ENCODE peak calls at places on chromosomes 13 and 19, in eight cellular contexts. H is right cardiac atrium, A is osteocyte, O is H9, I is cerebellar nuclear complex, B is T1000, C is ascending aorta, X is AG08396. Y is an unnamed sample.
A peak's percentile ranks its signal among the peaks of the same experiment; 100 is the strongest.

GRCh38 chr13:47990920-47991466 is 10.1 kb downstream of the SUCLA2 start:
- DNase-seq in H (no peak), A (no peak), O (no peak), I (no peak), B (no peak), C (no peak), X (no peak), Y (no peak)

GRCh38 chr19:5246554-5247155 is 94.0 kb downstream of the PTPRS start:
- DNase-seq in H (no peak), A (no peak), O (no peak), I (no peak), B (no peak), C (no peak), X (no peak), Y (no peak)

GRCh38 chr13:79794936-79795335 is 314.0 kb downstream of the NDFIP2 start:
- DNase-seq in H (no peak), A (no peak), O (no peak), I (no peak), B (no peak), C (no peak), X (no peak), Y (no peak)

GRCh38 chr19:14770136-14770535 is 8.2 kb downstream of the ADGRE2 start:
- DNase-seq in H (no peak), A (peak; percentile 53), O (peak; percentile 7), I (no peak), B (no peak), C (no peak), X (no peak), Y (no peak)

GRCh38 chr13:45209229-45209628 is 8.4 kb upstream of the KCTD4 start:
- DNase-seq in H (no peak), A (no peak), O (no peak), I (no peak), B (no peak), C (no peak), X (no peak), Y (no peak)

GRCh38 chr19:34096020-34096915 is 76.0 kb upstream of the LSM14A start:
- DNase-seq in H (no peak), A (no peak), O (peak; percentile 46), I (no peak), B (no peak), C (no peak), X (peak; percentile 45), Y (peak; percentile 67)

GRCh38 chr19:17348700-17349099 is 11.3 kb downstream of the GTPBP3 start:
- DNase-seq in H (peak; percentile 90), A (peak; percentile 89), O (peak; percentile 86), I (no peak), B (peak; percentile 37), C (peak; percentile 92), X (no peak), Y (peak; percentile 91)

GRCh38 chr19:28633223-28634030 is 579.5 kb downstream of the UQCRFS1 start:
- DNase-seq in H (no peak), A (no peak), O (peak; percentile 81), I (no peak), B (no peak), C (no peak), X (peak; percentile 16), Y (peak; percentile 84)

GRCh38 chr13:45949161-45949560 is 97.6 kb upstream of the SIAH3 start:
- DNase-seq in H (no peak), A (no peak), O (no peak), I (no peak), B (no peak), C (no peak), X (no peak), Y (no peak)

GRCh38 chr13:24654741-24655140 is 25.5 kb upstream of the ATP12A start:
- DNase-seq in H (no peak), A (no peak), O (no peak), I (no peak), B (no peak), C (no peak), X (peak; percentile 46), Y (no peak)

GRCh38 chr13:99968521-99969367 is 2.8 kb downstream of the ZIC5 start:
- DNase-seq in H (no peak), A (no peak), O (peak; percentile 39), I (no peak), B (no peak), C (peak; percentile 60), X (no peak), Y (peak; percentile 79)

GRCh38 chr13:73040968-73041580 is 17.7 kb upstream of the KLF5 start:
- DNase-seq in H (no peak), A (no peak), O (no peak), I (no peak), B (no peak), C (no peak), X (no peak), Y (no peak)

GRCh38 chr19:19064098-19064722 is 416 bp downstream of the SLC25A42 start:
- DNase-seq in H (no peak), A (no peak), O (no peak), I (no peak), B (no peak), C (no peak), X (no peak), Y (no peak)

GRCh38 chr13:30705672-30706071 is 29.7 kb upstream of the ALOX5AP start:
- DNase-seq in H (no peak), A (no peak), O (no peak), I (no peak), B (no peak), C (peak; percentile 15), X (no peak), Y (peak; percentile 76)

GRCh38 chr19:6045108-6045507 is 65.2 kb downstream of the RFX2 start:
- DNase-seq in H (no peak), A (peak; percentile 46), O (no peak), I (no peak), B (no peak), C (no peak), X (no peak), Y (no peak)

GRCh38 chr19:782195-783043 is 14.8 kb upstream of the PTBP1 start:
- DNase-seq in H (peak; percentile 27), A (no peak), O (peak; percentile 68), I (no peak), B (peak; percentile 59), C (no peak), X (peak; percentile 76), Y (peak; percentile 95)

GRCh38 chr13:21138561-21138960 is 37.8 kb downstream of the SKA3 start:
- DNase-seq in H (no peak), A (no peak), O (no peak), I (no peak), B (no peak), C (no peak), X (no peak), Y (no peak)

GRCh38 chr13:107099661-107100060 is 531.7 kb upstream of the ARGLU1 start:
- DNase-seq in H (no peak), A (no peak), O (no peak), I (no peak), B (peak; percentile 16), C (no peak), X (peak; percentile 46), Y (no peak)

GRCh38 chr19:44113784-44114390 is 688 bp downstream of the ZNF225 start:
- DNase-seq in H (no peak), A (no peak), O (peak; percentile 29), I (no peak), B (no peak), C (no peak), X (peak; percentile 16), Y (peak; percentile 15)

GRCh38 chr13:100100115-100100879 is 11.4 kb downstream of the PCCA start:
- DNase-seq in H (no peak), A (no peak), O (no peak), I (no peak), B (no peak), C (no peak), X (peak; percentile 50), Y (no peak)

GRCh38 chr19:5075603-5076002 is 106.7 kb downstream of the KDM4B start:
- DNase-seq in H (no peak), A (no peak), O (no peak), I (no peak), B (no peak), C (no peak), X (no peak), Y (no peak)

GRCh38 chr19:56116606-56117005 is 4.5 kb downstream of the ZNF787 start:
- DNase-seq in H (no peak), A (no peak), O (no peak), I (no peak), B (no peak), C (no peak), X (no peak), Y (no peak)

GRCh38 chr19:44748426-44749254 is at the start of gene BCL3:
- DNase-seq in H (peak; percentile 89), A (no peak), O (no peak), I (no peak), B (peak; percentile 60), C (peak; percentile 77), X (peak; percentile 70), Y (no peak)

GRCh38 chr13:61180245-61180644 is 235.4 kb downstream of the PCDH20 start:
- DNase-seq in H (no peak), A (no peak), O (no peak), I (no peak), B (no peak), C (no peak), X (no peak), Y (no peak)

GRCh38 chr13:112770504-112770903 is 80.7 kb downstream of the ATP11A start:
- DNase-seq in H (no peak), A (no peak), O (peak; percentile 23), I (no peak), B (no peak), C (no peak), X (no peak), Y (no peak)

GRCh38 chr13:103883152-103883551 is 816.9 kb upstream of the SLC10A2 start:
- DNase-seq in H (peak; percentile 86), A (peak; percentile 92), O (peak; percentile 81), I (no peak), B (peak; percentile 72), C (peak; percentile 81), X (peak; percentile 55), Y (peak; percentile 94)

GRCh38 chr13:24671367-24672117 is 8.7 kb upstream of the ATP12A start:
- DNase-seq in H (no peak), A (no peak), O (peak; percentile 61), I (no peak), B (no peak), C (peak; percentile 69), X (peak; percentile 80), Y (peak; percentile 94)

GRCh38 chr13:32267836-32268439 is 47.2 kb downstream of the ZAR1L start:
- DNase-seq in H (no peak), A (no peak), O (peak; percentile 85), I (no peak), B (no peak), C (no peak), X (no peak), Y (peak; percentile 72)

GRCh38 chr13:74771964-74772363 is 637.8 kb upstream of the KLF12 start:
- DNase-seq in H (no peak), A (no peak), O (no peak), I (no peak), B (no peak), C (no peak), X (peak; percentile 12), Y (no peak)